ENCODE peak calls at places on chromosomes 2 and 18, in nine cellular contexts. E is midbrain; S is T-helper 2 cell; B is epithelial cell of proximal tubule; X is GM20000; T is H54; Q is stimulated activated CD4-positive, alpha-beta T cell treated with anti-CD3 and anti-CD28 coated beads, Interleukin-1b, Interleukin-23, amount 100 ng/mL, for 48 hours; K is T-helper 9 cell; D is naive thymus-derived CD8-positive, alpha-beta T cell. R is an unnamed sample.

GRCh38 chr2:70516596-70516995 is 37.0 kb downstream of the TGFA start:
- DNase-seq in E (no peak), S (no peak), B (no peak), X (peak; percentile 51), T (peak; percentile 43), Q (peak; percentile 14), K (no peak), D (no peak), R (no peak)

GRCh38 chr2:69300650-69301049 is 86.4 kb downstream of the GFPT1 start:
- DNase-seq in E (no peak), S (no peak), B (no peak), X (no peak), T (no peak), Q (no peak), K (no peak), D (no peak), R (no peak)

GRCh38 chr2:132538331-132538855 is 121.8 kb downstream of the GPR39 start:
- DNase-seq in E (no peak), S (no peak), B (no peak), X (no peak), T (no peak), Q (no peak), K (no peak), D (no peak), R (no peak)

GRCh38 chr2:196989496-196989895 is 63.0 kb upstream of the PGAP1 start:
- DNase-seq in E (no peak), S (no peak), B (no peak), X (no peak), T (no peak), Q (no peak), K (no peak), D (no peak), R (no peak)

GRCh38 chr2:24365051-24365450 is 4.7 kb upstream of the ITSN2 start:
- DNase-seq in E (peak; percentile 20), S (no peak), B (peak; percentile 36), X (peak; percentile 40), T (no peak), Q (no peak), K (no peak), D (no peak), R (no peak)

GRCh38 chr2:52881606-52882005 is 886.0 kb upstream of the CHAC2 start:
- DNase-seq in E (no peak), S (no peak), B (peak; percentile 23), X (no peak), T (no peak), Q (no peak), K (no peak), D (no peak), R (no peak)

GRCh38 chr2:42804891-42805290 is 12.5 kb upstream of the HAAO start:
- DNase-seq in E (no peak), S (no peak), B (no peak), X (no peak), T (no peak), Q (no peak), K (no peak), D (no peak), R (no peak)

GRCh38 chr2:23445450-23445868 is 60.5 kb downstream of the KLHL29 start:
- DNase-seq in E (no peak), S (no peak), B (no peak), X (peak; percentile 17), T (no peak), Q (no peak), K (no peak), D (no peak), R (no peak)

GRCh38 chr18:80245781-80246655 is 1.3 kb downstream of the PARD6G start:
- DNase-seq in E (no peak), S (no peak), B (no peak), X (no peak), T (no peak), Q (no peak), K (no peak), D (no peak), R (peak; percentile 77)

GRCh38 chr2:126510960-126511359 is 145.0 kb upstream of the GYPC start:
- DNase-seq in E (no peak), S (no peak), B (no peak), X (no peak), T (no peak), Q (no peak), K (no peak), D (no peak), R (peak; percentile 2)

GRCh38 chr2:70647873-70648481 is 94.4 kb upstream of the TGFA start:
- DNase-seq in E (peak; percentile 63), S (peak; percentile 47), B (no peak), X (peak; percentile 52), T (peak; percentile 50), Q (peak; percentile 72), K (peak; percentile 55), D (peak; percentile 57), R (peak; percentile 91)

GRCh38 chr2:143034292-143035074 is 94.7 kb upstream of the ARHGAP15 start:
- DNase-seq in E (peak; percentile 86), S (peak; percentile 36), B (peak; percentile 44), X (peak; percentile 69), T (peak; percentile 7), Q (peak; percentile 44), K (peak; percentile 31), D (peak; percentile 35), R (peak; percentile 85)

GRCh38 chr18:79488311-79489047 is 92.7 kb downstream of the NFATC1 start:
- DNase-seq in E (no peak), S (no peak), B (no peak), X (no peak), T (no peak), Q (no peak), K (no peak), D (no peak), R (no peak)

GRCh38 chr2:219214141-219214540 is 4.6 kb downstream of the ABCB6 start:
- DNase-seq in E (no peak), S (no peak), B (no peak), X (no peak), T (no peak), Q (no peak), K (no peak), D (no peak), R (no peak)

GRCh38 chr2:98726735-98727368 is 4.1 kb downstream of the MGAT4A start:
- DNase-seq in E (no peak), S (no peak), B (no peak), X (no peak), T (no peak), Q (no peak), K (no peak), D (no peak), R (no peak)

GRCh38 chr2:28352726-28353125 is 39.9 kb upstream of the FOSL2 start:
- DNase-seq in E (no peak), S (no peak), B (no peak), X (no peak), T (no peak), Q (no peak), K (no peak), D (no peak), R (no peak)

GRCh38 chr2:215161301-215161829 is 22.9 kb upstream of the ABCA12 start:
- DNase-seq in E (no peak), S (no peak), B (no peak), X (no peak), T (no peak), Q (no peak), K (no peak), D (no peak), R (no peak)

GRCh38 chr18:52435301-52435700 is 95.3 kb downstream of the DCC start:
- DNase-seq in E (no peak), S (no peak), B (no peak), X (no peak), T (no peak), Q (no peak), K (no peak), D (no peak), R (no peak)